ENCODE peak calls at places on chromosomes 12 and 14, in six cellular contexts. O, Z, D, Y, X and L are unnamed samples.

GRCh38 chr12:121812320-121812871 is 8.6 kb downstream of the SETD1B start:
- DNase-seq in X (peak; percentile 58), Y (peak; percentile 63), D (peak; percentile 19), O (no peak), Z (peak; percentile 64), L (peak; percentile 58)

GRCh38 chr12:131130311-131130911 is 176.7 kb downstream of the ADGRD1 start:
- DNase-seq in D (no peak), O (no peak), X (no peak), Z (no peak), Y (no peak), L (no peak)

GRCh38 chr14:53327716-53328115 is 174.6 kb upstream of the DDHD1 start:
- DNase-seq in X (no peak), D (no peak), Z (no peak), O (no peak), Y (no peak), L (no peak)

GRCh38 chr12:4725057-4725456 is 4.9 kb downstream of the GALNT8 start:
- DNase-seq in D (no peak), Y (no peak), X (no peak), O (no peak), Z (no peak), L (no peak)

GRCh38 chr14:102558566-102558965 is 33.9 kb upstream of the RCOR1 start:
- DNase-seq in Y (no peak), Z (no peak), O (no peak), D (no peak), X (no peak), L (no peak)

GRCh38 chr12:113002676-113003075 is 24.4 kb downstream of the OAS2 start:
- DNase-seq in Y (no peak), D (no peak), X (no peak), Z (no peak), O (no peak), L (no peak)

GRCh38 chr14:99972748-99973466 is 92.3 kb upstream of the EVL start:
- DNase-seq in Z (no peak), Y (no peak), O (no peak), D (no peak), X (no peak), L (no peak)

GRCh38 chr14:97077253-97077653 is 280.1 kb downstream of the VRK1 start:
- DNase-seq in Z (peak; percentile 14), O (no peak), Y (peak; percentile 12), D (no peak), X (no peak), L (no peak)

GRCh38 chr12:52198454-52199215 is 6.8 kb upstream of the KRT80 start:
- DNase-seq in Y (no peak), X (no peak), Z (no peak), D (peak; percentile 85), O (no peak), L (no peak)

GRCh38 chr14:69547701-69548348 is 26.8 kb downstream of the CCDC177 start:
- DNase-seq in Z (peak; percentile 81), X (peak; percentile 36), Y (peak; percentile 33), O (no peak), D (no peak), L (no peak)

GRCh38 chr14:70707138-70708038 is 65.7 kb downstream of the TTC9 start:
- DNase-seq in D (no peak), Y (no peak), Z (no peak), X (no peak), O (no peak), L (no peak)

GRCh38 chr12:8742501-8742900 is 44.7 kb downstream of the RIMKLB start:
- DNase-seq in X (no peak), Z (no peak), D (no peak), O (no peak), Y (no peak), L (no peak)